ENCODE peak calls at places on chromosomes 6 and 20, in four cellular contexts. V is SJCRH30, C is GM20000, Q is GM23338. Z is an unnamed sample.

GRCh38 chr20:59398552-59399265 is 98.3 kb downstream of the EDN3 start:
- DNase-seq in V (peak; percentile 68), C (no peak), Q (no peak), Z (no peak)

GRCh38 chr6:34301408-34301807 is 52.6 kb upstream of the SMIM29 start:
- DNase-seq in V (peak; percentile 82), C (no peak), Q (no peak), Z (no peak)

GRCh38 chr20:58428364-58428763 is 39.3 kb downstream of the VAPB start:
- DNase-seq in V (no peak), C (no peak), Q (no peak), Z (no peak)

GRCh38 chr6:54353975-54354374 is 45.7 kb downstream of the TINAG start:
- DNase-seq in V (no peak), C (no peak), Q (no peak), Z (no peak)

GRCh38 chr20:47543006-47543431 is 41.3 kb downstream of the NCOA3 start:
- DNase-seq in V (no peak), C (peak; percentile 34), Q (no peak), Z (no peak)

GRCh38 chr6:36025260-36025931 is 955 bp upstream of the SLC26A8 start:
- DNase-seq in V (no peak), C (no peak), Q (no peak), Z (no peak)

GRCh38 chr6:65075705-65076104 is 631.3 kb downstream of the EYS start:
- DNase-seq in V (no peak), C (no peak), Q (no peak), Z (no peak)

GRCh38 chr6:68279793-68280557 is 355.1 kb upstream of the ADGRB3 start:
- DNase-seq in V (peak; percentile 17), C (no peak), Q (no peak), Z (no peak)

GRCh38 chr6:54640911-54641310 is 205.7 kb upstream of the FAM83B start:
- DNase-seq in V (no peak), C (no peak), Q (no peak), Z (no peak)